ENCODE peak calls at places on chromosome 3, in seven cellular contexts. One of them, this sample, is unnamed.

GRCh38 chr3:26345613-26346012 is 277.0 kb upstream of the LRRC3B start:
- DNase-seq in GM12878: no peak
- DNase-seq in SK-N-SH: no peak
- DNase-seq in K562: no peak
- DNase-seq in HepG2: no peak
- DNase-seq in HCT116: no peak
- DNase-seq in H1: no peak
- DNase-seq in this sample: no peak

GRCh38 chr3:10447527-10448260 is 57.7 kb downstream of the ATP2B2 start:
- DNase-seq in GM12878: no peak
- DNase-seq in SK-N-SH: no peak
- DNase-seq in K562: no peak
- DNase-seq in HepG2: no peak
- DNase-seq in HCT116: no peak
- DNase-seq in H1: no peak
- DNase-seq in this sample: no peak

GRCh38 chr3:111577113-111577512 is 18.0 kb downstream of the ZBED2 start:
- DNase-seq in GM12878: no peak
- DNase-seq in SK-N-SH: no peak
- DNase-seq in K562: no peak
- DNase-seq in HepG2: no peak
- DNase-seq in HCT116: no peak
- DNase-seq in H1: no peak
- DNase-seq in this sample: no peak

GRCh38 chr3:132659000-132659369 is 624 bp downstream of the ACAD11 start:
- DNase-seq in GM12878: no peak
- DNase-seq in SK-N-SH: no peak
- DNase-seq in K562: no peak
- DNase-seq in HepG2: no peak
- DNase-seq in HCT116: no peak
- DNase-seq in H1: no peak
- DNase-seq in this sample: no peak

GRCh38 chr3:193906849-193907410 is 229.0 kb upstream of the HES1 start:
- DNase-seq in GM12878: no peak
- DNase-seq in SK-N-SH: no peak
- DNase-seq in K562: no peak
- DNase-seq in HepG2: no peak
- DNase-seq in HCT116: no peak
- DNase-seq in H1: no peak
- DNase-seq in this sample: no peak

GRCh38 chr3:69806735-69807438 is 67.6 kb downstream of the MITF start:
- DNase-seq in GM12878: no peak
- DNase-seq in SK-N-SH: no peak
- DNase-seq in K562: no peak
- DNase-seq in HepG2: no peak
- DNase-seq in HCT116: no peak
- DNase-seq in H1: no peak
- DNase-seq in this sample: no peak

GRCh38 chr3:143389388-143389787 is 269.8 kb downstream of the CHST2 start:
- DNase-seq in GM12878: no peak
- DNase-seq in SK-N-SH: no peak
- DNase-seq in K562: no peak
- DNase-seq in HepG2: no peak
- DNase-seq in HCT116: no peak
- DNase-seq in H1: no peak
- DNase-seq in this sample: no peak

GRCh38 chr3:197393711-197394110 is 95.3 kb upstream of the DLG1 start:
- DNase-seq in GM12878: no peak
- DNase-seq in SK-N-SH: peak
- DNase-seq in K562: peak
- DNase-seq in HepG2: no peak
- DNase-seq in HCT116: no peak
- DNase-seq in H1: no peak
- DNase-seq in this sample: peak

GRCh38 chr3:182508896-182509295 is 284.4 kb upstream of the ATP11B start:
- DNase-seq in GM12878: no peak
- DNase-seq in SK-N-SH: no peak
- DNase-seq in K562: no peak
- DNase-seq in HepG2: no peak
- DNase-seq in HCT116: no peak
- DNase-seq in H1: no peak
- DNase-seq in this sample: no peak

GRCh38 chr3:124428372-124429128 is 301.7 kb upstream of the UMPS start:
- DNase-seq in GM12878: no peak
- DNase-seq in SK-N-SH: no peak
- DNase-seq in K562: no peak
- DNase-seq in HepG2: no peak
- DNase-seq in HCT116: no peak
- DNase-seq in H1: no peak
- DNase-seq in this sample: no peak

GRCh38 chr3:24953060-24953771 is 458.6 kb upstream of the THRB start:
- DNase-seq in GM12878: no peak
- DNase-seq in SK-N-SH: no peak
- DNase-seq in K562: no peak
- DNase-seq in HepG2: no peak
- DNase-seq in HCT116: no peak
- DNase-seq in H1: no peak
- DNase-seq in this sample: no peak

GRCh38 chr3:134363381-134363755 is 10.9 kb downstream of the AMOTL2 start:
- DNase-seq in GM12878: no peak
- DNase-seq in SK-N-SH: peak
- DNase-seq in K562: no peak
- DNase-seq in HepG2: no peak
- DNase-seq in HCT116: no peak
- DNase-seq in H1: no peak
- DNase-seq in this sample: peak

GRCh38 chr3:184417619-184418327 is 37.9 kb downstream of the CHRD start:
- DNase-seq in GM12878: peak
- DNase-seq in SK-N-SH: peak
- DNase-seq in K562: peak
- DNase-seq in HepG2: peak
- DNase-seq in HCT116: peak
- DNase-seq in H1: peak
- DNase-seq in this sample: peak

GRCh38 chr3:58237940-58238681 is 519 bp downstream of the ABHD6 start:
- DNase-seq in GM12878: no peak
- DNase-seq in SK-N-SH: peak
- DNase-seq in K562: peak
- DNase-seq in HepG2: peak
- DNase-seq in HCT116: no peak
- DNase-seq in H1: peak
- DNase-seq in this sample: peak

GRCh38 chr3:119695480-119695879 is 7.3 kb upstream of the CFAP91 start:
- DNase-seq in GM12878: no peak
- DNase-seq in SK-N-SH: no peak
- DNase-seq in K562: peak
- DNase-seq in HepG2: no peak
- DNase-seq in HCT116: peak
- DNase-seq in H1: no peak
- DNase-seq in this sample: peak

GRCh38 chr3:22176911-22177310 is 425.9 kb upstream of the ZNF385D start:
- DNase-seq in GM12878: no peak
- DNase-seq in SK-N-SH: no peak
- DNase-seq in K562: no peak
- DNase-seq in HepG2: no peak
- DNase-seq in HCT116: no peak
- DNase-seq in H1: no peak
- DNase-seq in this sample: no peak

GRCh38 chr3:81837071-81837593 is 75.7 kb upstream of the GBE1 start:
- DNase-seq in GM12878: no peak
- DNase-seq in SK-N-SH: no peak
- DNase-seq in K562: no peak
- DNase-seq in HepG2: no peak
- DNase-seq in HCT116: no peak
- DNase-seq in H1: no peak
- DNase-seq in this sample: no peak

GRCh38 chr3:169880565-169881250 is 11.0 kb upstream of the LRRC31 start:
- DNase-seq in GM12878: no peak
- DNase-seq in SK-N-SH: no peak
- DNase-seq in K562: no peak
- DNase-seq in HepG2: no peak
- DNase-seq in HCT116: no peak
- DNase-seq in H1: no peak
- DNase-seq in this sample: no peak

GRCh38 chr3:126540342-126540849 is 16.4 kb downstream of the CHST13 start:
- DNase-seq in GM12878: no peak
- DNase-seq in SK-N-SH: peak
- DNase-seq in K562: no peak
- DNase-seq in HepG2: no peak
- DNase-seq in HCT116: peak
- DNase-seq in H1: no peak
- DNase-seq in this sample: peak

GRCh38 chr3:140954576-140954975 is 12.9 kb downstream of the SLC25A36 start:
- DNase-seq in GM12878: no peak
- DNase-seq in SK-N-SH: no peak
- DNase-seq in K562: no peak
- DNase-seq in HepG2: no peak
- DNase-seq in HCT116: no peak
- DNase-seq in H1: no peak
- DNase-seq in this sample: no peak

GRCh38 chr3:169804681-169805080 is 8.0 kb upstream of the LRRIQ4 start:
- DNase-seq in GM12878: no peak
- DNase-seq in SK-N-SH: no peak
- DNase-seq in K562: no peak
- DNase-seq in HepG2: no peak
- DNase-seq in HCT116: no peak
- DNase-seq in H1: no peak
- DNase-seq in this sample: no peak

GRCh38 chr3:185724761-185725160 is 100.1 kb downstream of the IGF2BP2 start:
- DNase-seq in GM12878: no peak
- DNase-seq in SK-N-SH: no peak
- DNase-seq in K562: no peak
- DNase-seq in HepG2: no peak
- DNase-seq in HCT116: no peak
- DNase-seq in H1: no peak
- DNase-seq in this sample: no peak

GRCh38 chr3:8625991-8626390 is 18.6 kb downstream of the SSUH2 start:
- DNase-seq in GM12878: no peak
- DNase-seq in SK-N-SH: no peak
- DNase-seq in K562: no peak
- DNase-seq in HepG2: no peak
- DNase-seq in HCT116: peak
- DNase-seq in H1: no peak
- DNase-seq in this sample: peak

GRCh38 chr3:31448035-31448881 is 84.5 kb upstream of the STT3B start:
- DNase-seq in GM12878: no peak
- DNase-seq in SK-N-SH: no peak
- DNase-seq in K562: peak
- DNase-seq in HepG2: peak
- DNase-seq in HCT116: peak
- DNase-seq in H1: peak
- DNase-seq in this sample: no peak
- TF ChIP-seq JUND in GM12878: no peak
- TF ChIP-seq JUND in SK-N-SH: no peak
- TF ChIP-seq JUND in K562: no peak
- TF ChIP-seq JUND in HepG2: peak
- TF ChIP-seq JUND in HCT116: no peak
- TF ChIP-seq JUND in H1: no peak
- TF ChIP-seq JUND in this sample: no peak

GRCh38 chr3:99023590-99024192 is 122.2 kb upstream of the DCBLD2 start:
- DNase-seq in GM12878: no peak
- DNase-seq in SK-N-SH: peak
- DNase-seq in K562: peak
- DNase-seq in HepG2: peak
- DNase-seq in HCT116: peak
- DNase-seq in H1: no peak
- DNase-seq in this sample: peak
- TF ChIP-seq JUND in GM12878: no peak
- TF ChIP-seq JUND in SK-N-SH: no peak
- TF ChIP-seq JUND in K562: no peak
- TF ChIP-seq JUND in HepG2: no peak
- TF ChIP-seq JUND in HCT116: no peak
- TF ChIP-seq JUND in H1: no peak
- TF ChIP-seq JUND in this sample: no peak

GRCh38 chr3:45623846-45624245 is 29.3 kb downstream of the LIMD1 start:
- DNase-seq in GM12878: no peak
- DNase-seq in SK-N-SH: no peak
- DNase-seq in K562: no peak
- DNase-seq in HepG2: no peak
- DNase-seq in HCT116: no peak
- DNase-seq in H1: no peak
- DNase-seq in this sample: no peak
- TF ChIP-seq JUND in GM12878: no peak
- TF ChIP-seq JUND in SK-N-SH: no peak
- TF ChIP-seq JUND in K562: no peak
- TF ChIP-seq JUND in HepG2: no peak
- TF ChIP-seq JUND in HCT116: no peak
- TF ChIP-seq JUND in H1: no peak
- TF ChIP-seq JUND in this sample: no peak

GRCh38 chr3:42780892-42781700 is 8.0 kb upstream of the CCDC13 start:
- DNase-seq in GM12878: peak
- DNase-seq in SK-N-SH: peak
- DNase-seq in K562: peak
- DNase-seq in HepG2: peak
- DNase-seq in HCT116: peak
- DNase-seq in H1: no peak
- DNase-seq in this sample: peak
- TF ChIP-seq JUND in GM12878: no peak
- TF ChIP-seq JUND in SK-N-SH: no peak
- TF ChIP-seq JUND in K562: no peak
- TF ChIP-seq JUND in HepG2: no peak
- TF ChIP-seq JUND in HCT116: no peak
- TF ChIP-seq JUND in H1: no peak
- TF ChIP-seq JUND in this sample: no peak